ENCODE peak calls at places on chromosomes 11 and 22, in six cellular contexts. One of them, this sample, is unnamed. For H3K4me1, the result is how much of the 10 kb centered on the place peaks cover.

GRCh38 chr11:126530416-126530815 is 174.9 kb downstream of the ST3GAL4 start:
- DNase-seq in pancreas: no peak
- DNase-seq in tibial nerve: no peak
- DNase-seq in right atrium auricular region: no peak
- DNase-seq in left lung: no peak
- DNase-seq in body of pancreas: no peak
- DNase-seq in this sample: no peak

GRCh38 chr11:106473089-106473722 is 395.7 kb downstream of the AASDHPPT start:
- DNase-seq in pancreas: no peak
- DNase-seq in tibial nerve: no peak
- DNase-seq in right atrium auricular region: no peak
- DNase-seq in left lung: no peak
- DNase-seq in body of pancreas: no peak
- DNase-seq in this sample: peak

GRCh38 chr22:19878461-19879247 is 24.0 kb upstream of the GNB1L start:
- DNase-seq in pancreas: no peak
- DNase-seq in tibial nerve: no peak
- DNase-seq in right atrium auricular region: no peak
- DNase-seq in left lung: no peak
- DNase-seq in body of pancreas: peak
- DNase-seq in this sample: no peak

GRCh38 chr11:132564120-132564519 is 968.2 kb downstream of the OPCML start:
- DNase-seq in pancreas: no peak
- DNase-seq in tibial nerve: no peak
- DNase-seq in right atrium auricular region: no peak
- DNase-seq in left lung: no peak
- DNase-seq in body of pancreas: no peak
- DNase-seq in this sample: no peak

GRCh38 chr11:11558826-11559225 is 63.0 kb downstream of the GALNT18 start:
- DNase-seq in pancreas: no peak
- DNase-seq in tibial nerve: no peak
- DNase-seq in right atrium auricular region: no peak
- DNase-seq in left lung: peak
- DNase-seq in body of pancreas: no peak
- DNase-seq in this sample: no peak

GRCh38 chr22:17944205-17944725 is 80.1 kb downstream of the MICAL3 start:
- DNase-seq in pancreas: no peak
- DNase-seq in tibial nerve: no peak
- DNase-seq in right atrium auricular region: no peak
- DNase-seq in left lung: no peak
- DNase-seq in body of pancreas: no peak
- DNase-seq in this sample: no peak

GRCh38 chr22:44363214-44363979 is 50.6 kb upstream of the SHISAL1 start:
- DNase-seq in pancreas: peak
- DNase-seq in tibial nerve: peak
- DNase-seq in right atrium auricular region: peak
- DNase-seq in left lung: peak
- DNase-seq in body of pancreas: peak
- DNase-seq in this sample: no peak

GRCh38 chr22:38461414-38462081 is 6.3 kb upstream of the KDELR3 start:
- DNase-seq in pancreas: peak
- DNase-seq in tibial nerve: peak
- DNase-seq in right atrium auricular region: no peak
- DNase-seq in left lung: peak
- DNase-seq in body of pancreas: peak
- DNase-seq in this sample: peak

GRCh38 chr11:116830184-116830912 is 641 bp downstream of the APOC3 start:
- DNase-seq in pancreas: no peak
- DNase-seq in tibial nerve: no peak
- DNase-seq in right atrium auricular region: no peak
- DNase-seq in left lung: no peak
- DNase-seq in body of pancreas: no peak
- DNase-seq in this sample: no peak

GRCh38 chr22:40463017-40463631 is 92.7 kb downstream of the SGSM3 start:
- DNase-seq in pancreas: no peak
- DNase-seq in tibial nerve: no peak
- DNase-seq in right atrium auricular region: no peak
- DNase-seq in left lung: no peak
- DNase-seq in body of pancreas: no peak
- DNase-seq in this sample: no peak

GRCh38 chr11:34250732-34251639 is 106.8 kb downstream of the ABTB2 start:
- DNase-seq in pancreas: no peak
- DNase-seq in tibial nerve: peak
- DNase-seq in right atrium auricular region: peak
- DNase-seq in left lung: peak
- DNase-seq in body of pancreas: no peak
- DNase-seq in this sample: no peak

GRCh38 chr11:134414772-134415765 is 3.0 kb upstream of the B3GAT1 start:
- DNase-seq in pancreas: no peak
- DNase-seq in tibial nerve: no peak
- DNase-seq in right atrium auricular region: no peak
- DNase-seq in left lung: no peak
- DNase-seq in body of pancreas: no peak
- DNase-seq in this sample: no peak

GRCh38 chr11:59899532-59899931 is 20.9 kb downstream of the OOSP3 start:
- DNase-seq in pancreas: no peak
- DNase-seq in tibial nerve: no peak
- DNase-seq in right atrium auricular region: no peak
- DNase-seq in left lung: no peak
- DNase-seq in body of pancreas: no peak
- DNase-seq in this sample: no peak

GRCh38 chr22:42072606-42073330 is 1.3 kb upstream of the PHETA2 start:
- DNase-seq in pancreas: peak
- DNase-seq in tibial nerve: no peak
- DNase-seq in right atrium auricular region: no peak
- DNase-seq in left lung: no peak
- DNase-seq in body of pancreas: no peak
- DNase-seq in this sample: peak

GRCh38 chr22:41245917-41246499 is 5.3 kb upstream of the CHADL start:
- DNase-seq in pancreas: no peak
- DNase-seq in tibial nerve: no peak
- DNase-seq in right atrium auricular region: no peak
- DNase-seq in left lung: no peak
- DNase-seq in body of pancreas: no peak
- DNase-seq in this sample: no peak

GRCh38 chr11:13883042-13883441 is 79.5 kb upstream of the SPON1 start:
- DNase-seq in pancreas: no peak
- DNase-seq in tibial nerve: no peak
- DNase-seq in right atrium auricular region: no peak
- DNase-seq in left lung: peak
- DNase-seq in body of pancreas: no peak
- DNase-seq in this sample: peak

GRCh38 chr11:89293966-89294679 is 116.4 kb downstream of the TYR start:
- DNase-seq in pancreas: no peak
- DNase-seq in tibial nerve: no peak
- DNase-seq in right atrium auricular region: no peak
- DNase-seq in left lung: peak
- DNase-seq in body of pancreas: peak
- DNase-seq in this sample: peak

GRCh38 chr11:44994753-44995152 is 44.1 kb upstream of the TP53I11 start:
- DNase-seq in pancreas: no peak
- DNase-seq in tibial nerve: no peak
- DNase-seq in right atrium auricular region: no peak
- DNase-seq in left lung: no peak
- DNase-seq in body of pancreas: no peak
- DNase-seq in this sample: no peak
- TF ChIP-seq CTCF in pancreas: no peak
- TF ChIP-seq CTCF in tibial nerve: no peak
- TF ChIP-seq CTCF in right atrium auricular region: no peak
- TF ChIP-seq CTCF in left lung: no peak
- TF ChIP-seq CTCF in body of pancreas: no peak
- TF ChIP-seq CTCF in this sample: no peak

GRCh38 chr11:46386674-46387073 is 4.9 kb downstream of the CHRM4 start:
- DNase-seq in pancreas: peak
- DNase-seq in tibial nerve: no peak
- DNase-seq in right atrium auricular region: no peak
- DNase-seq in left lung: no peak
- DNase-seq in body of pancreas: no peak
- DNase-seq in this sample: no peak

GRCh38 chr11:46383974-46384701 is 2.7 kb downstream of the MDK start:
- DNase-seq in pancreas: peak
- DNase-seq in tibial nerve: no peak
- DNase-seq in right atrium auricular region: no peak
- DNase-seq in left lung: no peak
- DNase-seq in body of pancreas: no peak
- DNase-seq in this sample: no peak

GRCh38 chr11:46386005-46386331 is 4.5 kb downstream of the MDK start:
- DNase-seq in pancreas: peak
- DNase-seq in tibial nerve: no peak
- DNase-seq in right atrium auricular region: no peak
- DNase-seq in left lung: no peak
- DNase-seq in body of pancreas: no peak
- DNase-seq in this sample: no peak

GRCh38 chr11:46383404-46383758 is 1.9 kb downstream of the MDK start:
- DNase-seq in pancreas: no peak
- DNase-seq in tibial nerve: no peak
- DNase-seq in right atrium auricular region: no peak
- DNase-seq in left lung: no peak
- DNase-seq in body of pancreas: no peak
- DNase-seq in this sample: no peak

DNA sequence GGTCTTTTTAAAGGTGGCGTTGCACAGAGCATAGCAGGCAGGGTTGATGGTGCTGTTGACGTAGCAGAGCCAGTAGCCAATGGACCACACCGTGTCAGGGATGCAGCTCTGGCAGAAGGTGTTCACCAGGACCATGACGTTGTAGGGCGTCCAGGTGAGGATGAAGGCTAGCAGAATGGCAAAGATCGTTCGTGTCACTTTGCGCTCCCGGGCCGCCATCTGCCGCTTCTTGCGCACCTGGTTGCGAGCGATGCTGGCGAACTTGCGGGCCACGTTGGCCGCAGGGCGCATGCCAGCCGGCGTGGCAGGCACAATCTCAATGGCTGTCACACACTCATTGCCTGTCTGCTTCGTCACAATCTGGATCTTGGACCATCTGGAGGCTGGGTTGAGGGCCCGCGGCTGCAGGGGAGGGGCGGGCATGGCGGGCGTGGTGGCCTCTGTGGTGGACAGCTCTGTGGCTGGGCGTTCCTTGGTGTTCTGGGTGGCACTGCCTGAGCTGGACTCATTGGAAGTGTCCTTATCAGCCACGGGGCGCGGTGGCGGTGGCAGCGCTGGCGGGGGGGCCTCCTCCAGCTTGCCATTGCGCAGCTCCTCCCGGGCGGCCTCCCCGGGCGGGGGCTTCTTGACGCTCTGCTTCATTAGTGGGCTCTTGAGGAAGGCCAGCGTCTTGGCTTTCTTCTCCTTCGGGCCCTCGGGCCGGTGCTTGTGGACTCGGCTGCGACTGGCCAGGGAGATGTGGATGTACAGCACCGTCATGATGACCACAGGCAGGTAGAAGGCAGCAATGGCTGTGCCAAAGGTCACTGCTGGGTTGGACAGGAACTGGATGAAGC is 3.9 kb downstream of the MDK start:
- DNase-seq in pancreas: peak
- DNase-seq in tibial nerve: no peak
- DNase-seq in right atrium auricular region: no peak
- DNase-seq in left lung: no peak
- DNase-seq in body of pancreas: no peak
- DNase-seq in this sample: no peak
- H3K4me1 ChIP-seq in pancreas: under half
- H3K4me1 ChIP-seq in tibial nerve: under half
- H3K4me1 ChIP-seq in right atrium auricular region: under half
- H3K4me1 ChIP-seq in left lung: under half
- H3K4me1 ChIP-seq in body of pancreas: under half
- H3K4me1 ChIP-seq in this sample: under half

GRCh38 chr11:73227571-73228211 is 9.6 kb downstream of the P2RY2 start:
- DNase-seq in pancreas: peak
- DNase-seq in tibial nerve: no peak
- DNase-seq in right atrium auricular region: no peak
- DNase-seq in left lung: peak
- DNase-seq in body of pancreas: peak
- DNase-seq in this sample: no peak
- TF ChIP-seq CTCF in pancreas: peak
- TF ChIP-seq CTCF in tibial nerve: no peak
- TF ChIP-seq CTCF in right atrium auricular region: no peak
- TF ChIP-seq CTCF in left lung: no peak
- TF ChIP-seq CTCF in body of pancreas: peak
- TF ChIP-seq CTCF in this sample: no peak

DNA sequence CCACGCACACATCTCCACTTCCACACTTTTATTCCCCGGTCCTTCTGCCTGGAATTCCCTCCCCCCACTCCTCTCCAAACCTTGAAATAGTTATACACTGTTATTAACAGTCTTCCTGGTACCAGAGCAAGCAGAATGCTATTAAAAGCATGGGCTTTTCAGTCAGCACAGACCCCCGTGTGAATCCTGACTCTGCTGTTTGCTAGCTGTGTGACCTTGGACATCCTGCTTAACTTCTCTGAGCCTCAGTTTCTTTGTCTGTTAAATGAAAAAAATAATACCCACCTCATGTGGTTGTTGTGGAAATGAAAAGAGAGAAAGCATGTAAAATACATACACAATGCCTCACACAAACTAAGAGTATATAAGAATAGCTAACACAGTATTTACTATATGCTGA is 39.6 kb downstream of the AHNAK start:
- DNase-seq in pancreas: no peak
- DNase-seq in tibial nerve: no peak
- DNase-seq in right atrium auricular region: no peak
- DNase-seq in left lung: no peak
- DNase-seq in body of pancreas: no peak
- DNase-seq in this sample: no peak
- H3K4me1 ChIP-seq in pancreas: under half
- H3K4me1 ChIP-seq in tibial nerve: half or more
- H3K4me1 ChIP-seq in right atrium auricular region: half or more
- H3K4me1 ChIP-seq in left lung: half or more
- H3K4me1 ChIP-seq in body of pancreas: under half
- H3K4me1 ChIP-seq in this sample: under half

GRCh38 chr11:102831128-102831708 is 12.2 kb downstream of the MMP3 start:
- DNase-seq in pancreas: no peak
- DNase-seq in tibial nerve: peak
- DNase-seq in right atrium auricular region: no peak
- DNase-seq in left lung: peak
- DNase-seq in body of pancreas: peak
- DNase-seq in this sample: peak
- TF ChIP-seq CTCF in pancreas: peak
- TF ChIP-seq CTCF in tibial nerve: peak
- TF ChIP-seq CTCF in right atrium auricular region: peak
- TF ChIP-seq CTCF in left lung: no peak
- TF ChIP-seq CTCF in body of pancreas: peak
- TF ChIP-seq CTCF in this sample: peak

This sample was measured in cardiac muscle cell.